ENCODE peak calls at places on chromosome 19, in seven cellular contexts. N is lower leg skin, E is esophagus squamous epithelium, Y is GM12878, Q is kidney epithelial cell, R is fibroblast of villous mesenchyme, B is uterus. X is an unnamed sample.

GRCh38 chr19:13262450-13262849 is 112.2 kb downstream of the IER2 start:
- DNase-seq in N (no peak), E (no peak), Y (no peak), Q (peak), R (peak), B (peak), X (no peak)

GRCh38 chr19:3671680-3672574 is 28.3 kb downstream of the PIP5K1C start:
- DNase-seq in N (no peak), E (no peak), Y (no peak), Q (no peak), R (peak), B (peak), X (no peak)

GRCh38 chr19:49497047-49497789 is 984 bp downstream of the RPS11 start:
- DNase-seq in N (peak), E (no peak), Y (no peak), Q (no peak), R (peak), B (no peak), X (no peak)

GRCh38 chr19:47305309-47305751 is 4.3 kb upstream of the C5AR1 start:
- DNase-seq in N (peak), E (no peak), Y (peak), Q (no peak), R (peak), B (peak), X (peak)

GRCh38 chr19:23867895-23868294 is 46.8 kb upstream of the ZNF726 start:
- DNase-seq in N (no peak), E (no peak), Y (no peak), Q (no peak), R (no peak), B (no peak), X (no peak)

GRCh38 chr19:52638601-52639000 is 446 bp upstream of the ZNF83 start:
- DNase-seq in N (no peak), E (no peak), Y (no peak), Q (no peak), R (peak), B (peak), X (no peak)

GRCh38 chr19:4957981-4958380 is 10.9 kb upstream of the KDM4B start:
- DNase-seq in N (no peak), E (no peak), Y (no peak), Q (no peak), R (no peak), B (no peak), X (no peak)

GRCh38 chr19:38206006-38206745 is 17.8 kb downstream of the DPF1 start:
- DNase-seq in N (no peak), E (no peak), Y (no peak), Q (no peak), R (no peak), B (no peak), X (no peak)

GRCh38 chr19:53055117-53055516 is 10.6 kb downstream of the ERVV-2 start:
- DNase-seq in N (no peak), E (no peak), Y (no peak), Q (no peak), R (no peak), B (no peak), X (no peak)

GRCh38 chr19:4547303-4548237 is 7.7 kb upstream of the LRG1 start:
- DNase-seq in N (no peak), E (no peak), Y (no peak), Q (no peak), R (no peak), B (no peak), X (no peak)

GRCh38 chr19:41967056-41967783 is 8.1 kb upstream of the RABAC1 start:
- DNase-seq in N (no peak), E (no peak), Y (no peak), Q (no peak), R (no peak), B (no peak), X (no peak)

GRCh38 chr19:50567052-50567841 is 988 bp downstream of the LRRC4B start:
- DNase-seq in N (no peak), E (no peak), Y (no peak), Q (no peak), R (no peak), B (no peak), X (no peak)

GRCh38 chr19:1512671-1513491 is at the start of gene ADAMTSL5:
- DNase-seq in N (no peak), E (no peak), Y (no peak), Q (no peak), R (peak), B (peak), X (no peak)
- TF ChIP-seq CTCF in N (no peak), E (peak), Y (peak), Q (no peak), R (no peak), B (peak), X (no peak)

GRCh38 chr19:16951529-16951928 is 62.7 kb downstream of the F2RL3 start:
- DNase-seq in N (peak), E (no peak), Y (no peak), Q (no peak), R (no peak), B (no peak), X (no peak)
- H3K4me3 ChIP-seq in N (no peak), E (no peak), Y (no peak), Q (no peak), R (no peak), B (no peak), X (no peak)

GRCh38 chr19:57656346-57656745 is 12.4 kb upstream of the ZSCAN4 start:
- DNase-seq in N (no peak), E (no peak), Y (no peak), Q (no peak), R (no peak), B (no peak), X (no peak)

GRCh38 chr19:57648336-57649003 is 15.5 kb downstream of the ZNF211 start:
- DNase-seq in N (no peak), E (no peak), Y (no peak), Q (no peak), R (no peak), B (no peak), X (no peak)

GRCh38 chr19:57655443-57655842 is 13.3 kb upstream of the ZSCAN4 start:
- DNase-seq in N (no peak), E (no peak), Y (no peak), Q (no peak), R (no peak), B (no peak), X (no peak)

GRCh38 chr19:57653689-57654088 is 15.0 kb upstream of the ZSCAN4 start:
- DNase-seq in N (no peak), E (no peak), Y (no peak), Q (no peak), R (no peak), B (no peak), X (no peak)

DNA sequence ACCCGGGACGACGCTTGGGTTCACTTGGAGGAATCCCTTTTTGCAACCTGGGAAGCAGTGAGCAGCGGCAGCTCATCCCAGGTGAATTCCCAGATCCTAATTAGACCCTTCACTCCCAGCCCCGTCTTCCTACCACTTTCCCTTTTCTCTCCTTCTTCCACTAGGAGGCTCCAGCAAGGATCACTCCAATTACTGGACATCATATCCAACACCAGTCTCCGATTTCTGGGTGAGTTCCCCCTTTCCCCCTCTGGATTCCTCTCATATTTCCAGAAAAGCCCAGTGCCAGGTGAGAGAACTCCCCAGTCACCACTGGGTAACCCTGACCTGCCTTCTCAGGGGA is 17.1 kb upstream of the ZSCAN4 start:
- DNase-seq in N (no peak), E (no peak), Y (no peak), Q (no peak), R (no peak), B (no peak), X (no peak)
- TF ChIP-seq CTCF in N (no peak), E (no peak), Y (no peak), Q (no peak), R (peak), B (no peak), X (no peak)

GRCh38 chr19:11633223-11633622 is 35.9 kb downstream of the ZNF627 start:
- DNase-seq in N (no peak), E (no peak), Y (no peak), Q (no peak), R (no peak), B (no peak), X (no peak)

GRCh38 chr19:11642902-11643301 is 45.6 kb downstream of the ZNF627 start:
- DNase-seq in N (no peak), E (no peak), Y (no peak), Q (no peak), R (no peak), B (no peak), X (no peak)

GRCh38 chr19:11639602-11640471 is 42.6 kb downstream of the ZNF627 start:
- DNase-seq in N (peak), E (peak), Y (peak), Q (peak), R (peak), B (peak), X (peak)

GRCh38 chr19:11641241-11641640 is 44.0 kb downstream of the ZNF627 start:
- DNase-seq in N (no peak), E (no peak), Y (no peak), Q (no peak), R (no peak), B (no peak), X (no peak)

GRCh38 chr19:11639245-11639601 is 41.9 kb downstream of the ZNF627 start:
- DNase-seq in N (no peak), E (no peak), Y (no peak), Q (no peak), R (no peak), B (no peak), X (no peak)
- H3K4me3 ChIP-seq in N (no peak), E (no peak), Y (peak), Q (no peak), R (peak), B (peak), X (peak)

DNA sequence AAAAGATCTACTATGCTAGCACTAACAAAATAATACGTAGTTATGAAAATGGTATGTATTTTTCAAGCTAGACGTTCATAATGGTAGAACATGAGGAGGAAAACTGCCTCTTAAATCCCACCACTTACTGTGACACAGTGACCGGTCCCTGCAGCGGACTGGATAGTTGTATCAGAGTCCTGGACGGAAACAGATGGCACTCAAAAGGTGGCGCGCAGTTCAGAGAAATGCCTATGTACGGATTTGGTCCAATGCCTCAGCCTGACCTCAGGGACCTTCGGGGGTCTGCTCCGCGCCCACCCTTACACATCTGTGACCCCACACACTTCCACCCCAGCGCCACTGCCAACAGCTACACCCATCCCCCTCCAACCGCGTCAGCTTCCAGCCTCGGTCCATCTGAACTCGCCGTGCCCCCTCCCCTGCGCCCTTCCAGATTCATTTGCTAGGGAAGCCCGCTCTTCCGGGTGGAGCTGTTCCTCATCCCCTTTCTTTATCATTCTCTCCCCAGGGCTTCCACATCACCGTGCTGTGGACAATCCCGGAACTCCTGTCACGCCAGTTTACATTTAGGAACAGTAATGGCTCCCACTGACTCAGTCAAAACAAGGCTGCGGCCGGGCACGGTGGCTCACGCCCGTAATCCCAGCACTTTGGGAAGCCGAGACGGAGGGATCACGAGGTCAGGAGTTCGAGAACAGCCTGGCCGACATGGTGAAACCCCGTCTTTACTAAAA is 794 bp upstream of the LENG8 start:
- DNase-seq in N (peak), E (no peak), Y (no peak), Q (no peak), R (peak), B (peak), X (no peak)
- TF ChIP-seq CTCF in N (no peak), E (no peak), Y (no peak), Q (no peak), R (peak), B (peak), X (no peak)

GRCh38 chr19:58000677-58001076 is 1.9 kb downstream of the ZNF606 start:
- DNase-seq in N (no peak), E (no peak), Y (no peak), Q (no peak), R (no peak), B (no peak), X (no peak)
- H3K4me3 ChIP-seq in N (no peak), E (no peak), Y (no peak), Q (no peak), R (no peak), B (no peak), X (no peak)

DNA sequence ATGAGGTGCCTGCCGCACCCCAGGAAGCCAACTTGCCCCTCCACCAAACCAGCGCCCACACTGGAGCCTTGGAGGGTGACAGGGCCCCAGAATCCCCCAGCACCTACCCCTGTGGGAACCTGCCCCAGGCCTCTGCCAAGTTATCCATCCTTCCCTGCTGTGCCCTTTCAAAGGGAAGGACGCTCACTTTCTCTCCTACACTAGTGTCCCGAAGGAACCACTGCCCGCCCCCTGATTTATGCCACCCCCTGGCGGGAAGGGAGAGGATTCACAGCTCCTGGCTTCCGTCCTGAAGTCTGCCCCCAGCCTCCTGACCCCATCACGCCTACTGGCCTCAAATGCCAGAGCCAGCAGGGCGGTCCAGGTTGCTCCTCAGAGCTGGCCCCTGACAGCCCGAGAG is 1.4 kb downstream of the EVI5L start:
- DNase-seq in N (no peak), E (no peak), Y (no peak), Q (no peak), R (peak), B (no peak), X (no peak)
- TF ChIP-seq CTCF in N (no peak), E (peak), Y (peak), Q (peak), R (peak), B (no peak), X (peak)

DNA sequence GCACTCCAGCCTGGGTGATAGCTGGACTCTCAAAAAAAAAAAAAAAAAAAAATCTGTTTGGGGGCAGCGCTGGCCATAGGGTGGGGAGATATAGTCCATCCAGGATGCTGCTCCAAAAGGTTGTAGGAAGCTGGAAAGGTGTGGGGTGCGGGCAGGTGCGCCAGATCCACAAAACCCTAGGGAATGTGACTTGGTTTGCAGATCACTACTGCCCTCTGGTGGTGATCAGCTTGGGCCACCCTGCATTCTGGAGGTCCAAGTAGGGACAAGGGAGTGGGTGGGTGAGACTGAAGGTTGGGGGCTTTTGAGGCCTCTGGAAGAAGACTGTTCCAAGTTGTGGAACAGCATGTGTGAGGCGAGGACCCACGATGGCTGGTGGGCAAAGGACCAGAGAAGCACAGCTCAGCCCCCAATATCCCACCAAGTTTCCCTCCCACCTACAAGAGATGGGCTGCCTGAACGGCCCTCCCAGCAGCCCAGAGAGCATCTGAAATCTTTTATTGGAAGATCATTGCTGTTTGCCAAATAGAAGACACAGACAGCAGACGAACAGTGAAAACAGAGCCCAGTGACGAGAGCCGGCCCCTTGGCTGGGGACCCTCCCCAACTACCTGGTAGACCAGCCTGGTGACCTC is 10.4 kb upstream of the TYK2 start:
- DNase-seq in N (peak), E (no peak), Y (no peak), Q (no peak), R (peak), B (peak), X (no peak)
- H3K4me3 ChIP-seq in N (no peak), E (no peak), Y (no peak), Q (no peak), R (no peak), B (no peak), X (no peak)

GRCh38 chr19:768424-768823 is 17.5 kb downstream of the MISP start:
- DNase-seq in N (no peak), E (no peak), Y (no peak), Q (peak), R (peak), B (no peak), X (peak)

GRCh38 chr19:772730-773436 is 22.0 kb downstream of the MISP start:
- DNase-seq in N (no peak), E (no peak), Y (no peak), Q (no peak), R (no peak), B (no peak), X (no peak)

GRCh38 chr19:772043-772442 is 21.1 kb downstream of the MISP start:
- DNase-seq in N (no peak), E (no peak), Y (no peak), Q (no peak), R (no peak), B (no peak), X (no peak)

GRCh38 chr19:769610-770009 is 18.7 kb downstream of the MISP start:
- DNase-seq in N (no peak), E (no peak), Y (no peak), Q (no peak), R (no peak), B (no peak), X (no peak)

DNA sequence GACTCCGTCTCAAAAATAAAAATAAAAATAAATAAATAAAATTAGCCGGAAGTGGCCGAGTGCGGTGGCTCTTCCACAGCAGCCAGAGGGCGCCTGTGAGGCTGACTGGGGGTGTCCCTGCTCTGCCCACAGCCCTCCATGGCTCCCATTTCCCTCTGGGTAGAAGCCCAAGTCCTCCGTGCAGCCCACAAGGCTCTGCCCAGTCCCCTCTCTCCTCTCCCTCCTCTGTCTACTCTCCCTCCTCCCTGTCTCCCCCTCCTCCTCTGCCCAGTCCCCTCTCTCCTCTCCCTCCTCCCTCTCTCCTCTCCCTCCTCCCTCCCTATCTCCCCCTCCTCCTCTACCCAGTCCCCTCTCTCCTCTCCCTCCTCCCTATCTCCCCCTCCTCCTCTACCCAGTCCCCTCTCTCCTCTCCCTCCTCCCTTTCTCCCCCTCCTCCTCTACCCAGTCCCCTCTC is 20.4 kb downstream of the MISP start:
- DNase-seq in N (no peak), E (no peak), Y (no peak), Q (no peak), R (peak), B (no peak), X (no peak)
- TF ChIP-seq CTCF in N (no peak), E (peak), Y (peak), Q (peak), R (peak), B (peak), X (peak)

DNA sequence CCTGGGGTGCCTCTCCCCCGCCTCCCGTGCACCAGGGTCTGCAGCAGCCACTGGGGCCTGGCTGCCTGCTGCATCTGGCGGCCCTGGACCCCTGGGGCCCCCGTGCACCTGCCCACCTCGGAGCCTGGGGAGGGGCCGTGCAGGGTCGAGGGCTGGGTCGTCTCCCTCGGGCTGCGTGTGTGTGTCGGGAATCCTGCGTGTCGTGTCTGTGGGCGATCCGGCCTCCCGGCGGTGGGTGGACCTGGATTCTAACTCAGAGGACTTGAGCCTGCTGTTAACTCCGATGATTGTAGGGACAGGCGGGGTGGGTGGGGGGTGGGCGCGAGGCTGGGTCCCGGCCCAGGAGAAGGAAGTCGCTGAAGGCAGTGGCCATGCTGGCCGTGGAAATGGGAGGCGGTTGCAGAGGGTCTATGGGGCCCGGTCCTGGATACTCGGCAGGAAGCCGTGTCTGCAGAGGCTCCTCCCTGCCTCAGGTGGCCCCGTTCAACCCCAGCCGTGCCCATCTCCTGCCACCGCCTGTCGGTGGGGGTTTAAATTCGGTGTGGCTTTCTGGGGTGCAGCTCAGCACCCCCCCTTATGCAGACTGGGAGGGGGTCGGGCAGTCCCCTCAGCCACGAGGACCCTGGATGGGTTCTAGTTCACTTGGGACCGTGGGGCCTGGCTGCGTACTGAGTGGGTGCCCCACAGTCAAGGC is 9.4 kb upstream of the WDR18 start:
- DNase-seq in N (no peak), E (no peak), Y (no peak), Q (no peak), R (no peak), B (no peak), X (no peak)
- H3K4me3 ChIP-seq in N (no peak), E (no peak), Y (no peak), Q (no peak), R (no peak), B (no peak), X (no peak)

X was measured in epithelial cell of proximal tubule.